ENCODE peak calls at places on chromosomes 1 and 21, in eight cellular contexts. G is CD8-positive, alpha-beta T cell; V is OCI-LY7; R is adrenal gland; Z is CD4-positive, alpha-beta memory T cell; N is epithelial cell of esophagus; X is ascending aorta; E is CD8-positive, alpha-beta memory T cell. L is an unnamed sample.

GRCh38 chr1:236507022-236507700 is 16.6 kb upstream of the LGALS8 start:
- DNase-seq in N (no peak), V (no peak), G (no peak), R (no peak), X (no peak), Z (no peak), E (no peak), L (peak)

GRCh38 chr1:206001476-206001888 is 1.7 kb downstream of the RAB7B start:
- DNase-seq in V (no peak), E (no peak), R (peak), G (no peak), X (peak), N (peak), Z (no peak), L (peak)

GRCh38 chr1:161218301-161219077 is 3.4 kb downstream of the FCER1G start:
- DNase-seq in R (no peak), G (no peak), N (no peak), X (no peak), V (peak), Z (no peak), E (no peak), L (no peak)

GRCh38 chr1:196401454-196401838 is 206.8 kb downstream of the KCNT2 start:
- DNase-seq in G (no peak), V (no peak), X (no peak), N (no peak), Z (no peak), R (no peak), E (no peak), L (no peak)

GRCh38 chr1:157369808-157370521 is 182.3 kb downstream of the FCRL5 start:
- DNase-seq in Z (peak), E (no peak), G (peak), V (peak), X (no peak), R (peak), N (peak), L (peak)

GRCh38 chr1:205593967-205594366 is 37.8 kb downstream of the ELK4 start:
- DNase-seq in Z (no peak), V (peak), X (peak), N (no peak), R (peak), G (peak), E (no peak), L (no peak)

GRCh38 chr1:112674440-112674985 is at the start of gene MOV10:
- DNase-seq in V (peak), Z (peak), N (peak), R (peak), E (peak), G (peak), X (peak), L (peak)

GRCh38 chr21:34135330-34135729 is 62.0 kb downstream of the MRPS6 start:
- DNase-seq in E (no peak), G (no peak), X (no peak), V (no peak), N (no peak), Z (no peak), R (no peak), L (no peak)

GRCh38 chr1:244964112-244964971 is 100.0 kb upstream of the HNRNPU start:
- DNase-seq in Z (no peak), E (no peak), G (peak), V (no peak), N (no peak), R (peak), X (peak), L (no peak)

GRCh38 chr1:91428182-91428798 is 23.7 kb upstream of the HFM1 start:
- DNase-seq in X (no peak), Z (no peak), V (no peak), E (no peak), N (no peak), G (no peak), R (no peak), L (no peak)

GRCh38 chr21:36846624-36847023 is 119.8 kb downstream of the HLCS start:
- DNase-seq in V (no peak), X (no peak), Z (no peak), R (no peak), E (no peak), N (peak), G (no peak), L (no peak)

GRCh38 chr1:198700396-198700795 is 61.6 kb downstream of the PTPRC start:
- DNase-seq in X (no peak), R (no peak), N (no peak), Z (no peak), E (no peak), V (no peak), G (no peak), L (no peak)

GRCh38 chr1:99682291-99682751 is 36.4 kb downstream of the PALMD start:
- DNase-seq in V (no peak), E (no peak), R (no peak), X (no peak), G (no peak), N (peak), Z (no peak), L (no peak)

GRCh38 chr1:61318319-61319125 is 236.2 kb downstream of the NFIA start:
- DNase-seq in R (peak), Z (no peak), G (no peak), V (no peak), E (no peak), N (peak), X (peak), L (peak)
- H3K4me3 ChIP-seq in R (no peak), Z (no peak), G (no peak), V (no peak), E (no peak), N (no peak), X (peak), L (no peak)

DNA sequence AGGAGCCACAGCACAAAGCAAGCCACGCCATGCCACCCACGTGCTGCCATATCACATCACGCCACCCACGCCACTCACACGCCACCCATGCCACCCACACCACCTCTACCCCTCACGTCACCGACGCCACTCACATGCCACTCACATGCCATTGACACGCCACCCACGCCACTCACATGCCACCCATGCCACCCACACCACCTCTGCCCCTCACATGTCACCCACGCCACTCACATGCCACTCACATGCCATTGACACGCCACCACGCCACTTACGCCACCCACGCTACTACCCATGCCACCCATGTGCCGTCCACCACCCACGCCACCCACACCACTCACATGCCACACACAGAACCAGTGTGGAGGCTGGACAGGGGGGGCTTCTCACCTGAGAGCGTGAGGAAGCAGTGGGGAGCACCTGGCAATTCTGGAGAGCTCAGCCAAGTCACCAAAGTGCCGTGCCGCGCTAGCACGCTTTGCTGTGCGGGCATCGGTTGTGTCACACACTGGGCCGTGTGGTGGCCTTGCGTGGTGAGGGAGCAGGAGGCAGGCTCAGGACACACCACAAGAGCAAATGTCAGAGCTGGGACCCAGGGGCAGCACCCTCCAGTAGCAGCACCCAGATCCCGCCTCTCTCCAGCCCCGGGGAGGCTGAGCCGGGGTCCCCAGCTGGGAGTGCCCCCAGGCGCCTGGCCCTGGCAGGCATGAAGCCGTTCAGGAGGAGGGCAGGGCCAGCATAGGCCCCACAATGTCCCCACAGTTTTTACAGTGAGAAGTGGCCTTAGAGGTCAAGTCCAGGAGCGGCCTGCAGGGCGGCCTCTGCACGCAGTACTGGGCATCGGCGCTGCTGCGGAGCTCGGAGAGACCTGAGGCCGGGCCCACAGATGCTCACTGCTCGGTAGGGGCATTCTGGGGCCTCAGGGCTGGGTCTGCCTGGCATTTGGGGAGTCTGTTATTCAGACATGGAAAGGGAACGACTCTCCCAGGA is 70.0 kb downstream of the AGPAT3 start:
- DNase-seq in E (no peak), V (no peak), X (no peak), G (no peak), N (no peak), R (no peak), Z (no peak), L (no peak)
- H3K4me3 ChIP-seq in E (no peak), V (no peak), X (no peak), G (no peak), N (no peak), R (no peak), Z (no peak), L (no peak)

DNA sequence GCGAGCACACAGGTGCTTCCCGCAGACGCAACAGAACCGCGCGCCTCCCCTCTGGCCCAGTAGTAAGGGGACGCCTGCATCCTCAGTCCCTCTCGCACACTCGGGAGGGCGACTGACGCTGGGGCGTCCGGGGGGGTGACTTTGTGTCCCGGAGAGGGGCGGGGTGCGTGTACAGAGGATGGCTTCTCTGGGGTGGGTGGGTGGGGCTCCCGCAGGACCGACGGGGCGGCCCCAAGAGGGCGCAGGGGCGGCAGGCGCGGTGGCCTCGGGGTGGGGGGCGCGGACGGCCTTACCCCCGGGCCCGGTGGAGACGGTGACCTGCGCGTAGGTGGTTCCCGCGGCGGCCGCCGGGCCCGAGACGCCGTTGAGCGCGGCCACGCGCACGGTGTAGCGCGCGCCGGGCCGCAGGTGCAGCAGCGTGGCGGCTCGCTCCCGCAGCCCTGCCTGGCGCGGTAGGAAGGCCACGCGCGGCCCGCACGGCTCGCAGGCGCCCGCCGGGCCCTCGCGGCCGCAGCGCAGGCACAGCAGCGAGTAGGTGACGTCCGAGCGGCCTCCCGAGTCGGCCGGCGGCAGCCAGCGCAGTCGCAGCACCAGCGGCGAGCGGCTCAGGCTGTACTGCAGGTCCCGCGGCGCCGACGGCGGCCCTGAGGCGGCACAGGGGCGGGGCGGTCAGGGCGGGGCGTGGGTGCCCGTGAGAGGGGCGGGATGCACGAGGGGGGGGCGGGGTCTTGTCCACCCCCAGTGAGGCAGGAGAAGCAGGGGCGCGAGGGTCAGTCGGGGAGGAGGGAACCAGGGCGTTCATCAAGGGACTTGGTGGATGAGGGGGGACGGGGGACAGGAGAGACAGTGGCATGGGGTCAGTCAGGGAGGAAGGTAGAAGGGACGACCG is 12.1 kb downstream of the EPHA10 start:
- DNase-seq in V (no peak), E (no peak), X (no peak), R (peak), N (peak), G (no peak), Z (no peak), L (peak)
- H3K4me3 ChIP-seq in V (no peak), E (no peak), X (peak), R (peak), N (no peak), G (no peak), Z (no peak), L (peak)

DNA sequence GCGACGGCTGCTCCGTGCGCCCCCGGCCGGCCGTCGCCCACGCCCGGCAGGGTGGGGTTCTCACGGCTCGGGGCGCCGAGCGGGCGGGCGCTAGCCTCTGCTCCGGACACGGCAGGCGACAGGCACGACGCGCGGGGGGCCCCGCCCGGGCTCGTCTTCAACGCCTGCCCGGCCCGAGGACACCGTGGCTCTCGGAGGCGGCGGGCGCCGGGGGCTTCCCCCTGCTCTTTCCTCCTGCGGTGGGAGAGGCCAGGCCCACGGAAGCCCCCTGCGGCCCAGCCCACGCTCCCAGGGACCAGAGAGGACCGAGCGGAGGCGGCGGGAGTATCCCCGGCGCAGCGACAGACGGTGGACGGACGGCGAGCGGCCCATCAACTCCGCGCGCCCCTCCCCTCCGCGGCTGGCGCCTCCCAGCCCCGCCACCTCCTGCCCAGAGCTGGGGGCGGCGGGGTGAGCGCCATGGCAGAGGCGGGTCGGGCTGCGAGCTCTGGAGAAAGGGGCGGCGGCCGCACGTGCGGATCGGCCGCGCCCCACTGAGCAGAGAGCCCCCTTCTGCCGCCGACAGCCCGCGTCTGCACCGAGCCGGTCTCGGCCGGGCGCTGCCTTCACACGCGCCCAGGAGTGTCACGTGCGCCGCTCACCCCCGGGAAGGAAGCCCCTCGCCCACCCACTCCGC is at the start of the genes SHE and TDRD10:
- DNase-seq in Z (no peak), X (no peak), R (no peak), E (no peak), N (no peak), G (no peak), V (no peak), L (peak)
- H3K4me3 ChIP-seq in Z (no peak), X (peak), R (peak), E (no peak), N (no peak), G (peak), V (no peak), L (peak)

DNA sequence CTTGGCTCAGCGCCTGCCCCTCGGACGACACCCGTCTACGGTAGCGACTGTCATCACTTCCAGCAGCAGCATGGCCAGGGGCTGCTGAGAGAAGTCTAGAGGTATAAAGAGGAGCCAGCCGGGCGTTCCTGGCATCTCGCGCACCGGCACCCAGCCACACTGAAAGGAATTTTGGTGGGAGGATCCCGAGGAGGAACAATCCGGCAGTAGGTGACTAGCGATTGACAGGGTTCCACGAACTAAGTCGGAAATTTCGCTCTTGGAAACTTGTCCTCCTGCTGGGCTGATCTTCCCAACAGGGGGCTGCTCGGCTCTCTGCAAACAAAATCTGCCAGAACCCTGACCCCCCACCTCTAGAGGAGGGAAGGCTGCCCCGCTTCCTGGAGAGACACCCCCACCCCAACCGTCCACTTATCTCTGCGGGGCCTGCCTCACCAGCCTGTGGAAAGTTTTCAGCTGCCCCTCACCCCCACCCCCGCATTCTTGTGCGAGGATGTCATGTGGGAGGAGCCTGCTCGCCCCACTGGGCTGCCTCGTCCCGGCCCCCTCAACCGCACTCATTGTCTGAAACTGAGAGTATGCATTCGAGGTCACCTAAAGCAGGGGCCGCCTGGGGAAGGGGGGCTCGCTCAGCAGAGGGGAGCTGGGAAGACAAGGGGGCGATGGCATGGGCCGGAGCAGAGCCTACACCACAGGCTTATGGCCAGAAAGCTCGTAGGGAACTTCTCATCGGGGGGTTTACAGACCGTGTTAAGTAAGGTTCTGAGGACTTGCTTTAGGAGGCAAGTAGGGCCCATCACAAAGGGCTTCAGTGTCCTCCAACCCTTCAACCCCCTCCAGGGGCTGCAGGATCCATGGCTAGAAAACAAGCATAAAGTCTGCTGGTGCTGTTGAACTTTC is 9.6 kb downstream of the EPHA2 start:
- DNase-seq in G (no peak), V (no peak), N (peak), Z (no peak), X (peak), R (peak), E (no peak), L (peak)
- H3K4me3 ChIP-seq in G (no peak), V (no peak), N (peak), Z (no peak), X (peak), R (peak), E (no peak), L (no peak)

L was measured in testis.